ENCODE peak calls at places on chromosomes 3 and 15, in ten cellular contexts. F is NCI-H1105 treated with DMSO at 0.1 percent for 48 hours, E is gastrocnemius medialis, V is body of pancreas, W is fibroblast of pulmonary artery, P is endothelial cell of umbilical vein, B is AG04449, K is amniotic epithelial cell, Q is epithelial cell of esophagus, A is kidney glomerular epithelial cell. R is an unnamed sample.
A peak's percentile ranks its signal among the peaks of the same experiment; 100 is the strongest.

GRCh38 chr3:42569743-42570142 is 12.0 kb downstream of the SEC22C start:
- DNase-seq in F (no peak), E (no peak), V (no peak), W (no peak), P (no peak), B (no peak), K (no peak), Q (no peak), A (no peak), R (no peak)

GRCh38 chr15:60781211-60781713 is 302.3 kb upstream of the ICE2 start:
- DNase-seq in F (no peak), E (no peak), V (no peak), W (no peak), P (no peak), B (no peak), K (no peak), Q (no peak), A (no peak), R (no peak)

GRCh38 chr3:156373095-156373494 is 181.8 kb downstream of the SSR3 start:
- DNase-seq in F (no peak), E (no peak), V (no peak), W (no peak), P (no peak), B (no peak), K (no peak), Q (no peak), A (no peak), R (no peak)

GRCh38 chr3:36114353-36114752 is 266.0 kb upstream of the STAC start:
- DNase-seq in F (no peak), E (no peak), V (no peak), W (no peak), P (no peak), B (no peak), K (no peak), Q (no peak), A (no peak), R (no peak)

GRCh38 chr3:179450321-179450720 is 949 bp downstream of the GNB4 start:
- DNase-seq in F (no peak), E (no peak), V (no peak), W (peak; percentile 29), P (peak; percentile 56), B (no peak), K (no peak), Q (peak; percentile 12), A (no peak), R (peak; percentile 15)

GRCh38 chr15:48925714-48926223 is 38.0 kb downstream of the SHC4 start:
- DNase-seq in F (no peak), E (no peak), V (no peak), W (peak; percentile 89), P (peak; percentile 59), B (peak; percentile 60), K (peak; percentile 82), Q (peak; percentile 94), A (peak; percentile 84), R (peak; percentile 93)

GRCh38 chr3:11288021-11288491 is 15.9 kb downstream of the ATG7 start:
- DNase-seq in F (no peak), E (no peak), V (no peak), W (peak; percentile 50), P (peak; percentile 56), B (no peak), K (peak; percentile 54), Q (peak; percentile 24), A (no peak), R (peak; percentile 65)

GRCh38 chr3:81692766-81693165 is 68.7 kb downstream of the GBE1 start:
- DNase-seq in F (no peak), E (no peak), V (no peak), W (no peak), P (no peak), B (no peak), K (no peak), Q (no peak), A (no peak), R (no peak)

GRCh38 chr3:14472471-14473351 is 67.4 kb downstream of the GRIP2 start:
- DNase-seq in F (no peak), E (no peak), V (no peak), W (peak; percentile 85), P (peak; percentile 79), B (no peak), K (peak; percentile 88), Q (peak; percentile 84), A (peak; percentile 99), R (peak; percentile 93)

GRCh38 chr15:28208583-28208982 is 109.5 kb upstream of the OCA2 start:
- DNase-seq in F (no peak), E (no peak), V (no peak), W (no peak), P (no peak), B (no peak), K (no peak), Q (no peak), A (no peak), R (no peak)

GRCh38 chr3:11991751-11992150 is 12.4 kb upstream of the SYN2 start:
- DNase-seq in F (no peak), E (no peak), V (no peak), W (no peak), P (no peak), B (no peak), K (no peak), Q (no peak), A (no peak), R (no peak)

GRCh38 chr3:52892625-52893311 is 4.6 kb downstream of the STIMATE start:
- DNase-seq in F (no peak), E (no peak), V (no peak), W (peak; percentile 60), P (no peak), B (no peak), K (peak; percentile 25), Q (no peak), A (no peak), R (no peak)

GRCh38 chr3:151307583-151307982 is 9.0 kb downstream of the GPR87 start:
- DNase-seq in F (no peak), E (no peak), V (no peak), W (no peak), P (no peak), B (no peak), K (no peak), Q (no peak), A (no peak), R (no peak)

GRCh38 chr3:119294402-119294888 is 262 bp downstream of the ARHGAP31 start:
- DNase-seq in F (peak; percentile 53), E (no peak), V (peak; percentile 53), W (no peak), P (no peak), B (no peak), K (no peak), Q (peak; percentile 32), A (no peak), R (no peak)

GRCh38 chr3:72123908-72124441 is 339.0 kb upstream of the PROK2 start:
- DNase-seq in F (peak; percentile 36), E (peak; percentile 91), V (peak; percentile 86), W (peak; percentile 96), P (peak; percentile 89), B (peak; percentile 91), K (peak; percentile 98), Q (peak; percentile 99), A (peak; percentile 88), R (peak; percentile 91)

GRCh38 chr15:88904808-88905327 is 8.3 kb downstream of the MFGE8 start:
- DNase-seq in F (peak; percentile 49), E (peak; percentile 66), V (peak; percentile 79), W (peak; percentile 81), P (peak; percentile 78), B (no peak), K (peak; percentile 66), Q (peak; percentile 78), A (peak; percentile 56), R (no peak)

GRCh38 chr3:45988804-45989203 is 6.8 kb downstream of the FYCO1 start:
- DNase-seq in F (no peak), E (no peak), V (no peak), W (peak; percentile 79), P (peak; percentile 78), B (no peak), K (peak; percentile 88), Q (peak; percentile 93), A (peak; percentile 60), R (peak; percentile 89)